ENCODE peak calls at places on chromosomes 3 and 15, in six cellular contexts. F is SK-N-SH, O is stomach, Y is H1, J is transverse colon, Q is suprapubic skin. I is an unnamed sample.
A peak's percentile ranks its signal among the peaks of the same experiment; 100 is the strongest.

GRCh38 chr15:88744548-88745020 is 58.7 kb upstream of the ACAN start:
- DNase-seq in F (no peak), O (no peak), Y (no peak), J (no peak), Q (no peak), I (no peak)

GRCh38 chr3:108462899-108463298 is 47.5 kb downstream of the MYH15 start:
- DNase-seq in F (no peak), O (no peak), Y (no peak), J (no peak), Q (no peak), I (no peak)

GRCh38 chr15:43279496-43279895 is 12.8 kb upstream of the TGM5 start:
- DNase-seq in F (no peak), O (no peak), Y (no peak), J (no peak), Q (no peak), I (no peak)

GRCh38 chr3:182755308-182756106 is 37.8 kb upstream of the ATP11B start:
- DNase-seq in F (no peak), O (no peak), Y (no peak), J (no peak), Q (no peak), I (no peak)

GRCh38 chr15:66838671-66839239 is 136.7 kb downstream of the SMAD6 start:
- DNase-seq in F (peak; percentile 69), O (no peak), Y (no peak), J (no peak), Q (no peak), I (no peak)

GRCh38 chr3:8540456-8540855 is 38.8 kb downstream of the LMCD1 start:
- DNase-seq in F (no peak), O (no peak), Y (no peak), J (no peak), Q (no peak), I (no peak)

GRCh38 chr3:85867072-85867471 is 908.3 kb downstream of the CADM2 start:
- DNase-seq in F (no peak), O (no peak), Y (no peak), J (no peak), Q (no peak), I (no peak)

GRCh38 chr15:71472699-71473098 is 337.7 kb upstream of the NR2E3 start:
- DNase-seq in F (no peak), O (no peak), Y (no peak), J (no peak), Q (no peak), I (no peak)

GRCh38 chr3:195881276-195881988 is 26.9 kb downstream of the TNK2 start:
- DNase-seq in F (no peak), O (no peak), Y (no peak), J (no peak), Q (no peak), I (no peak)

GRCh38 chr15:73021139-73021621 is 31.1 kb upstream of the NEO1 start:
- DNase-seq in F (no peak), O (no peak), Y (peak; percentile 57), J (no peak), Q (no peak), I (no peak)

GRCh38 chr3:42369304-42369703 is 41.1 kb downstream of the LYZL4 start:
- DNase-seq in F (no peak), O (peak; percentile 26), Y (no peak), J (peak; percentile 11), Q (peak; percentile 54), I (no peak)

GRCh38 chr3:52366527-52366926 is 50.4 kb downstream of the DNAH1 start:
- DNase-seq in F (no peak), O (no peak), Y (no peak), J (no peak), Q (no peak), I (no peak)

GRCh38 chr3:145243875-145244274 is 917.1 kb downstream of the PLOD2 start:
- DNase-seq in F (no peak), O (no peak), Y (no peak), J (no peak), Q (no peak), I (no peak)

GRCh38 chr3:72652395-72652794 is 195.8 kb downstream of the SHQ1 start:
- DNase-seq in F (no peak), O (no peak), Y (no peak), J (no peak), Q (no peak), I (no peak)

GRCh38 chr3:72655758-72656157 is 192.5 kb downstream of the SHQ1 start:
- DNase-seq in F (no peak), O (no peak), Y (peak; percentile 85), J (no peak), Q (no peak), I (no peak)

GRCh38 chr3:72646263-72646662 is 202.0 kb downstream of the SHQ1 start:
- DNase-seq in F (no peak), O (no peak), Y (no peak), J (no peak), Q (no peak), I (no peak)

GRCh38 chr3:72655151-72655551 is 193.1 kb downstream of the SHQ1 start:
- DNase-seq in F (no peak), O (no peak), Y (peak; percentile 80), J (no peak), Q (no peak), I (no peak)

GRCh38 chr3:72651498-72651897 is 196.7 kb downstream of the SHQ1 start:
- DNase-seq in F (no peak), O (no peak), Y (no peak), J (no peak), Q (no peak), I (no peak)
- TF ChIP-seq POLR2AphosphoS5 in F (no peak), O (no peak), Y (no peak), J (no peak), Q (no peak), I (no peak)

GRCh38 chr3:71065764-71066013 is 517.8 kb downstream of the FOXP1 start:
- DNase-seq in F (no peak), O (no peak), Y (no peak), J (no peak), Q (no peak), I (no peak)
- H3K4me3 ChIP-seq in F (peak overlapping the region; percentile 70), O (peak overlapping the region; percentile 67), Y (peak overlapping the region; percentile 56), J (peak overlapping the region; percentile 77), Q (peak overlapping the region; percentile 74), I (peak overlapping the region; percentile 43)

GRCh38 chr15:51737538-51738305 is at the start of gene LYSMD2:
- DNase-seq in F (peak; percentile 87), O (peak; percentile 78), Y (no peak), J (peak; percentile 79), Q (peak; percentile 87), I (no peak)
- TF ChIP-seq POLR2AphosphoS5 in F (no peak), O (no peak), Y (no peak), J (no peak), Q (no peak), I (no peak)

GRCh38 chr15:96340611-96341464 is 10.3 kb downstream of the NR2F2 start:
- DNase-seq in F (peak; percentile 83), O (no peak), Y (peak; percentile 82), J (peak; percentile 27), Q (no peak), I (no peak)

GRCh38 chr15:96340348-96340610 is 9.8 kb downstream of the NR2F2 start:
- DNase-seq in F (no peak), O (no peak), Y (no peak), J (no peak), Q (no peak), I (no peak)

GRCh38 chr15:96342143-96342466 is 11.6 kb downstream of the NR2F2 start:
- DNase-seq in F (no peak), O (no peak), Y (no peak), J (no peak), Q (no peak), I (no peak)

GRCh38 chr15:96342611-96343528 is 12.4 kb downstream of the NR2F2 start:
- DNase-seq in F (no peak), O (no peak), Y (peak; percentile 53), J (no peak), Q (no peak), I (no peak)

GRCh38 chr15:96341465-96342142 is 11.1 kb downstream of the NR2F2 start:
- DNase-seq in F (no peak), O (no peak), Y (peak; percentile 64), J (no peak), Q (no peak), I (no peak)
- H3K4me3 ChIP-seq in F (peak overlapping the region; percentile 53), O (peak overlapping the region; percentile 89), Y (peak overlapping the region; percentile 44), J (peak overlapping the region; percentile 40), Q (peak overlapping the region; percentile 71), I (peak overlapping the region; percentile 12)

GRCh38 chr15:90654233-90655124 is 62.7 kb upstream of the BLM start:
- DNase-seq in F (no peak), O (no peak), Y (no peak), J (no peak), Q (no peak), I (no peak)
- TF ChIP-seq POLR2AphosphoS5 in F (no peak), O (no peak), Y (no peak), J (no peak), Q (no peak), I (no peak)

DNA sequence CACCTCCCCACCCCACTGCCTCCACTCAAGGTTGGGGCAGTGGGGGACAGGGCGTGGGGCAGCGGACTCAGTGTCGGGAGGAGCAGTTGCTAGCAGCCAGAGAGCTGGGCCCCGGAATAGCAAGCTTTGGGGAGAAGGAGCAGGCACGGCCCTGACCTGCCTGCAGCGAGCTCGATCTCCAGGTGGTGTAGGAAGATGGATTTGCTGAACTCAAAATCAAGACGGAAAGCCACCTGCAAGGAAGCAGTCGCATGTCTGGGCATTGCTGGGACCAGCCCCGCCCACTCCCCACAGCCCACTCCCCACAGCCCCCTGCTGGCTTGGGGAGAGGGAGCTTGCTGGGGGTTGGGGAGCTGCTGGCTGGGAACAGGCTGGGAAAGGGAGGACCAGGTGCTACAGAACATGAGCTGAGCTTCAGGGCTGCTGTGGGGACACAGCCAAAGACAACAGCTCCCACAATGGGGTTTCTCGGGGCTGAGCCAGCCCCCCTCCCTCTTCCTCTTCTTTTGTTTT is 38.0 kb downstream of the FEM1B start:
- DNase-seq in F (no peak), O (peak; percentile 13), Y (peak; percentile 76), J (no peak), Q (peak; percentile 70), I (no peak)
- H3K4me3 ChIP-seq in F (no peak overlapping the region), O (no peak overlapping the region), Y (no peak overlapping the region), J (no peak overlapping the region), Q (no peak overlapping the region), I (no peak overlapping the region)

GRCh38 chr3:48474619-48475018 is 28.1 kb downstream of the ATRIP start:
- DNase-seq in F (peak; percentile 13), O (no peak), Y (peak; percentile 81), J (no peak), Q (no peak), I (no peak)

GRCh38 chr3:48472673-48472922 is 26.1 kb downstream of the ATRIP start:
- DNase-seq in F (peak; percentile 48), O (no peak), Y (no peak), J (no peak), Q (no peak), I (no peak)

GRCh38 chr3:48475188-48475587 is 28.7 kb downstream of the ATRIP start:
- DNase-seq in F (no peak), O (no peak), Y (no peak), J (no peak), Q (no peak), I (no peak)

GRCh38 chr3:48472923-48473616 is 26.5 kb downstream of the ATRIP start:
- DNase-seq in F (peak; percentile 82), O (peak; percentile 94), Y (peak; percentile 94), J (peak; percentile 96), Q (peak; percentile 95), I (peak; percentile 90)

DNA sequence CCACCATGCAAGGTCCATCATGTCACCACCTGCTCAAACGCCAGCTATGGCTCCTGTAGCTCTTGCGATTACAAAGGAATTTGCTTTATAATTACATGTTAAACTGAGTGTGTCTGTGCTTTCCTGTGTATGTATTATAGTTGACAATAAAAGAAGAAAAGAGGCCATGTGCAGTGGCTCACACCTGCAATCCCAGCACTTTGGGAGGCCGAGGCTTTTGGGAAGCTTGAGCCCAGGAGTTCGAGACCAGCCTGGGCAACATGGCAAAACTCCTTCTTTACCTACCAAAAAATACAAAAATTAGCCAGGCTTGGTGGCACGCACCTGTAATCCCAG is 27.0 kb downstream of the ATRIP start:
- DNase-seq in F (no peak), O (no peak), Y (no peak), J (no peak), Q (no peak), I (no peak)
- TF ChIP-seq POLR2AphosphoS5 in F (no peak), O (no peak), Y (no peak), J (no peak), Q (no peak), I (no peak)

I was measured in HL-60.